ENCODE peak calls at places on chromosomes 3 and 15, in six cellular contexts. K is body of pancreas, B is endothelial cell of umbilical vein, Y is Peyer's patch, S is HCT116, Z is IMR-90. W is an unnamed sample. For H3K36me3, the result is how much of the 10 kb centered on the place peaks cover.

GRCh38 chr15:63970723-63971426 is 75.4 kb downstream of the DAPK2 start:
- DNase-seq in K (no peak), B (no peak), Y (no peak), S (no peak), Z (no peak), W (no peak)

GRCh38 chr3:123423806-123424205 is 25.1 kb downstream of the ADCY5 start:
- DNase-seq in K (no peak), B (no peak), Y (no peak), S (no peak), Z (no peak), W (no peak)

GRCh38 chr15:33149919-33150318 is 44.6 kb downstream of the FMN1 start:
- DNase-seq in K (no peak), B (no peak), Y (no peak), S (no peak), Z (peak), W (no peak)

GRCh38 chr15:69758291-69758771 is 305.7 kb downstream of the RPLP1 start:
- DNase-seq in K (no peak), B (peak), Y (no peak), S (no peak), Z (peak), W (no peak)

GRCh38 chr3:142595581-142595950 is 627 bp upstream of the PLS1 start:
- DNase-seq in K (peak), B (peak), Y (no peak), S (peak), Z (peak), W (no peak)

GRCh38 chr3:165805834-165806561 is 31.2 kb downstream of the BCHE start:
- DNase-seq in K (no peak), B (no peak), Y (no peak), S (no peak), Z (no peak), W (no peak)

GRCh38 chr3:138245026-138245425 is 57.9 kb downstream of the ARMC8 start:
- DNase-seq in K (no peak), B (no peak), Y (no peak), S (no peak), Z (no peak), W (no peak)

GRCh38 chr3:61688307-61688695 is 126.9 kb downstream of the PTPRG start:
- DNase-seq in K (no peak), B (no peak), Y (no peak), S (no peak), Z (no peak), W (no peak)

GRCh38 chr3:36991923-36992805 is 767 bp downstream of the EPM2AIP1 start:
- DNase-seq in K (no peak), B (no peak), Y (no peak), S (no peak), Z (peak), W (peak)

GRCh38 chr3:131038326-131038725 is 11.6 kb downstream of the NEK11 start:
- DNase-seq in K (no peak), B (no peak), Y (no peak), S (no peak), Z (peak), W (no peak)

GRCh38 chr3:5186854-5187151 is 704 bp upstream of the EDEM1 start:
- DNase-seq in K (peak), B (no peak), Y (no peak), S (no peak), Z (peak), W (no peak)

GRCh38 chr3:64915778-64916177 is 228.0 kb upstream of the ADAMTS9 start:
- DNase-seq in K (no peak), B (peak), Y (no peak), S (no peak), Z (peak), W (no peak)

GRCh38 chr15:62545392-62546227 is 380.5 kb upstream of the C2CD4B start:
- DNase-seq in K (peak), B (no peak), Y (no peak), S (no peak), Z (peak), W (peak)

GRCh38 chr15:78340243-78341056 is at the start of gene CRABP1:
- DNase-seq in K (no peak), B (no peak), Y (no peak), S (no peak), Z (no peak), W (no peak)

GRCh38 chr15:67792250-67792942 is 32.9 kb upstream of the SKOR1 start:
- DNase-seq in K (no peak), B (peak), Y (no peak), S (no peak), Z (no peak), W (no peak)

GRCh38 chr3:60269377-60269776 is 981.9 kb downstream of the FHIT start:
- DNase-seq in K (no peak), B (no peak), Y (no peak), S (no peak), Z (peak), W (no peak)

GRCh38 chr3:69787436-69788168 is 48.3 kb downstream of the MITF start:
- DNase-seq in K (no peak), B (peak), Y (no peak), S (no peak), Z (peak), W (no peak)

GRCh38 chr3:188789201-188789600 is 382.6 kb upstream of the TPRG1 start:
- DNase-seq in K (no peak), B (peak), Y (no peak), S (no peak), Z (peak), W (no peak)

GRCh38 chr3:83435173-83435572 is 1523.6 kb upstream of the CADM2 start:
- DNase-seq in K (no peak), B (no peak), Y (no peak), S (no peak), Z (no peak), W (no peak)

GRCh38 chr3:188164248-188164687 is 10.3 kb downstream of the LPP start:
- DNase-seq in K (no peak), B (no peak), Y (no peak), S (peak), Z (no peak), W (no peak)

GRCh38 chr3:56837196-56837955 is 35.6 kb upstream of the ARHGEF3 start:
- DNase-seq in K (no peak), B (no peak), Y (no peak), S (no peak), Z (no peak), W (no peak)

GRCh38 chr3:197117107-197117506 is 87.5 kb upstream of the MELTF start:
- DNase-seq in K (no peak), B (no peak), Y (no peak), S (no peak), Z (peak), W (no peak)

DNA sequence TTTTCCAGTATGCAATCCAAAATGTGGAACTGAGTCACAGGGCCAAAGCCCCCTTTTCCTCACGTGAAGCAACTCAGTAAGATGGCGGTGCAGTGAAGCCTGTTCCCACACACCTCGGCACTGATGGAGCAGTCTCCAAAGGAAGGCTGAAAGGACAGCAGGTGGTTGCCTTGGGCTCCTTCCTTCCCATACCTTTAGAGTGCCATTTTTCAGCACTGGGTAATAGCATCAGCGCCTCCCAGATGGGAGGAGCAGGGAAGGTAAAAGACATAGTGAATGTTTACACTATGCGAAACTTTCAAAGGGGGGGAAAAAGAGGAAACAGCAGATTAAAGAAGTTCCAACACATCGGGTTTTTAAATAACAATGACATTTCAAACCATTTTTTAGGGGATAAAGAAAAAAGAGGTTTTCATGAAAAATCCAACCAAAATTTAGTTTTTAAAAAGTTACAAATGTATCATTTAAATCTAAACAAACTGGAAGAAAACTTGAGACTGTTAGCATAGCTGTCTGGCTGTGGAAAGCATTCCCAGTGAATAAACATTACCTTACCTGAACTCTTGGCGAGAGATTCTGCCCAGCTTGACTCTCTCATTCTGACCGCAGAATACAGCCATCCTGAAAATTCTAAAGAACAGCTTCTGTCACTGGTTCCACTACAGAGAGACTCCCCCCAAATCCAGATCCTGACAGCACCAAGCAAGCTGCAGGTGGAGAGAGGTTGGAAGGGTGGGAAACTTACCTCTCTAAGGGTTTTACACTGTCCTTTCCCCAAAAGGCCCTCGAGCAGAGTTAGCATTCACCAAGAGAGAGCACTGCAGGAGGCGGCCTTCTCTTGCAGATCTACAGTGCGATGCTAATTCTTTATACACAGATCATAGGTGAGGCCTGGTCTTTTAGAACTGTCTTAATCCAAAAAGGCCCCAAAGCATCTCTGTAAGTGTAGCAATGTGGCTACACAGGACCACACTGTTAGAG is 32.6 kb downstream of the ABCC5 start:
- DNase-seq in K (peak), B (no peak), Y (no peak), S (no peak), Z (no peak), W (no peak)
- H3K36me3 ChIP-seq in K (under half), B (under half), Y (under half), S (under half), Z (under half), W (under half)

GRCh38 chr3:177196473-177197040 is 725 bp downstream of the TBL1XR1 start:
- DNase-seq in K (no peak), B (peak), Y (peak), S (no peak), Z (peak), W (peak)
- TF ChIP-seq POLR2A in K (no peak), B (no peak), Y (no peak), S (no peak), Z (no peak), W (no peak)

DNA sequence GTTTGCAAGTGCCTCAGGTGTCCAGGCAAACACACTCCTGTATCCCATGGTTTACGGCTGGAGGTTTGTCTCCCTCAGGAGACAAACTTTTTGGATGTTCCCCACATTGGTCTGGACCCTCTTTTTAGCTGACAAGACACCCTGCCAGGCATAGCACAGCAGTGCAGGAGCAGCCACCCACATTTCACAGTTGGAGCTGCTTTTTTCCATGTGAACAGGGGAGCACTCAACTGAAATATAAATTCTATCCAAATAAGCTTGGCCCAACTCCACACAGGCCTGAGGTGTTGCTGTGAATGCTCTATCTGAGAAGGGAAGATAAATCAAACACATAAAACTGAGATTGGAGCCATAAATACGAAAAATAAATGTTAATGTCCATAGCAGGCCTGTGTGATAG is 501.3 kb upstream of the IL12A start:
- DNase-seq in K (no peak), B (no peak), Y (no peak), S (no peak), Z (no peak), W (no peak)
- H3K36me3 ChIP-seq in K (under half), B (under half), Y (under half), S (under half), Z (under half), W (under half)

GRCh38 chr3:39415983-39416382 is 9.5 kb downstream of the RPSA start:
- DNase-seq in K (no peak), B (no peak), Y (no peak), S (no peak), Z (no peak), W (no peak)
- TF ChIP-seq POLR2A in K (no peak), B (no peak), Y (no peak), S (no peak), Z (no peak), W (no peak)

GRCh38 chr3:128074851-128075515 is 22.7 kb downstream of the SEC61A1 start:
- DNase-seq in K (no peak), B (no peak), Y (no peak), S (no peak), Z (no peak), W (no peak)
- H3K36me3 ChIP-seq in K (under half), B (under half), Y (under half), S (under half), Z (under half), W (under half)

GRCh38 chr3:47802734-47803477 is at the start of gene DHX30:
- DNase-seq in K (peak), B (peak), Y (peak), S (no peak), Z (peak), W (peak)

GRCh38 chr3:47804571-47804970 is 1.6 kb downstream of the DHX30 start:
- DNase-seq in K (no peak), B (no peak), Y (no peak), S (no peak), Z (no peak), W (no peak)

GRCh38 chr3:47799733-47800132 is 3.2 kb upstream of the DHX30 start:
- DNase-seq in K (no peak), B (no peak), Y (no peak), S (no peak), Z (no peak), W (no peak)

DNA sequence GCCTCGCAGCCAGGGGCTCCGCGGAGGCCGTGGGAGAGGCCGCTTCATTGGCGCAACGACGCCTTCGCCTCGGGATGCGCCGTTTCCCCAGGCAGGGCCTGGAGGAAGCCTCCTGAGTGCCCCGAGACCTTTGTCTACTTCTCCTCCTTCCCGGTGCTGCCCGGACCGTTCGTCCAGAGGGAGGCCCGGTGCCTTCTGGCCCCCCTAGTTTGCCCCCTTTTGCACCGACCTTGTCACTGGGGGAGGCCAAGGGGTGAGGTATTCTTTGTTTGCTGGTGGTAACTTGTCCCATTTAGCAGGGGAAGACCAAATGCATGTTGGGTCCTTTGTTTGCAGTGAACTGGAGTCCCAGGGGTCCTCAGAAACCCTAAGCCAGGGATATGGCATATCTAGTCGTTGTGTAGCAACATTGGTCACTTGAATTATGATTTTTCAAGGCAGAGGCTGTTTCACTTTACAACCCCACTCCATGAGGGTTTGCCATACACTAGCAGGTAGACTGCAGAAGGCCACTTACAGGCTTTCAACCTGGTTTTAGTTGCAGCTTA is 614 bp downstream of the DHX30 start:
- DNase-seq in K (no peak), B (no peak), Y (no peak), S (no peak), Z (no peak), W (no peak)
- TF ChIP-seq POLR2A in K (no peak), B (no peak), Y (no peak), S (no peak), Z (no peak), W (no peak)

DNA sequence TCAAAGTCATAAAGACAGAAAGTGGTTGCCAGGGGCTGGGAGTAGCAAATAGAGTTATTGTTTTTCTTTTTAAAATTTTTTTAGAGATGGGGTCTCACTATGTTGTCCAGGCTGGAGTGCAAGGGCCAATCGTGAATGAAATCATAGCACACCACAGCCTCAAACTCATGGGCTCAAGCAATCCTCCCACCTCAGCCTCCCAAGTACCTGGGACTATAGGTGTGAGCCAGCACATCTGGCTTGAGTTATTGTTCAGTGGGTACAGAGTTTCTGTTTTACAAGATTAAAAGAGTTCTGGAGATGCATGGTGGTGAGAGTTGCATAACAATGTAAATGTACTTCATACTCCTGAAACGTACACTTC is 23.6 kb downstream of the PFKFB4 start:
- DNase-seq in K (no peak), B (no peak), Y (no peak), S (no peak), Z (no peak), W (no peak)
- H3K36me3 ChIP-seq in K (under half), B (under half), Y (under half), S (under half), Z (under half), W (under half)

GRCh38 chr15:57382222-57382621 is 5.9 kb downstream of the CGNL1 start:
- DNase-seq in K (peak), B (no peak), Y (no peak), S (no peak), Z (no peak), W (no peak)
- TF ChIP-seq POLR2A in K (peak), B (no peak), Y (no peak), S (no peak), Z (no peak), W (no peak)

DNA sequence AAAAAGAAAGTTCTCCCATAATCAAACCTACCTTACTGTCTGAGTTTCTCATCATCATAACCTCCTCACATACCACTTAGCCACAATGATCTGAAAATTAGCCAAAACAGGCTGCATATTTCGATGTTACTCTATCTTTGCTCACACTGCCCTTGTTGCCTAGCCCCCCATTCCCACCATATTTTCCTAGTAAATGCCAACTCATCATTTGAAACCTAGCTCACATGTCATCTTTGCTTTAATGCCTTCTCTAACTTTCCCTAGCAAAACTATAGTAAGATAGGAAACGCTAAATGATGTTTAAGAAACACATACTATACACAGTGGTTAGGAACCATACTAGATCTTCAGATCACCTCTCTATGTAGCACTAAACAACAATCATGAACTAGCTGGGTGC is 64.9 kb downstream of the INO80 start:
- DNase-seq in K (no peak), B (no peak), Y (no peak), S (no peak), Z (no peak), W (no peak)
- H3K36me3 ChIP-seq in K (under half), B (under half), Y (under half), S (under half), Z (under half), W (under half)

W was measured in uterus.